ENCODE peak calls at places on chromosome 2, in four cellular contexts. One of them, this sample, is unnamed.

GRCh38 chr2:18611604-18612003 is 22.2 kb upstream of the NT5C1B start:
- DNase-seq in GM12878: no peak
- DNase-seq in GM12891: no peak
- DNase-seq in K562: no peak
- DNase-seq in this sample: no peak

GRCh38 chr2:30686000-30686399 is 121.2 kb downstream of the CAPN13 start:
- DNase-seq in GM12891: no peak
- DNase-seq in GM12878: no peak
- DNase-seq in K562: peak
- DNase-seq in this sample: no peak

GRCh38 chr2:207269021-207269420 is 103.3 kb upstream of the KLF7 start:
- DNase-seq in GM12878: no peak
- DNase-seq in GM12891: no peak
- DNase-seq in K562: no peak
- DNase-seq in this sample: no peak

GRCh38 chr2:141199711-141200110 is 931.1 kb downstream of the LRP1B start:
- DNase-seq in GM12891: no peak
- DNase-seq in GM12878: no peak
- DNase-seq in K562: no peak
- DNase-seq in this sample: no peak

GRCh38 chr2:163348843-163349395 is 386.9 kb downstream of the FIGN start:
- DNase-seq in K562: no peak
- DNase-seq in GM12891: no peak
- DNase-seq in GM12878: no peak
- DNase-seq in this sample: peak

GRCh38 chr2:75464348-75464946 is 96.3 kb downstream of the EVA1A start:
- DNase-seq in K562: peak
- DNase-seq in GM12878: no peak
- DNase-seq in GM12891: no peak
- DNase-seq in this sample: no peak

GRCh38 chr2:202122975-202123765 is 50.1 kb downstream of the KIAA2012 start:
- DNase-seq in GM12891: no peak
- DNase-seq in K562: no peak
- DNase-seq in GM12878: no peak
- DNase-seq in this sample: no peak

GRCh38 chr2:161414385-161415040 is 1.6 kb upstream of the TBR1 start:
- DNase-seq in GM12891: no peak
- DNase-seq in GM12878: no peak
- DNase-seq in K562: peak
- DNase-seq in this sample: no peak

GRCh38 chr2:172734711-172735645 is 667 bp upstream of the RAPGEF4 start:
- DNase-seq in GM12891: peak
- DNase-seq in GM12878: no peak
- DNase-seq in K562: no peak
- DNase-seq in this sample: no peak

GRCh38 chr2:95343429-95344207 is 46.5 kb downstream of the KCNIP3 start:
- DNase-seq in GM12878: no peak
- DNase-seq in GM12891: no peak
- DNase-seq in K562: no peak
- DNase-seq in this sample: no peak

GRCh38 chr2:86807462-86808275 is 17.0 kb upstream of the CD8A start:
- DNase-seq in K562: no peak
- DNase-seq in GM12891: no peak
- DNase-seq in GM12878: no peak
- DNase-seq in this sample: peak

GRCh38 chr2:82330104-82330503 is 2025.6 kb upstream of the LRRTM1 start:
- DNase-seq in K562: no peak
- DNase-seq in GM12891: no peak
- DNase-seq in GM12878: no peak
- DNase-seq in this sample: no peak

GRCh38 chr2:230582851-230583283 is 129.8 kb upstream of the CAB39 start:
- DNase-seq in GM12878: peak
- DNase-seq in GM12891: no peak
- DNase-seq in K562: no peak
- DNase-seq in this sample: no peak

GRCh38 chr2:165691615-165692014 is 102.4 kb downstream of the GALNT3 start:
- DNase-seq in GM12891: no peak
- DNase-seq in K562: no peak
- DNase-seq in GM12878: no peak
- DNase-seq in this sample: no peak

GRCh38 chr2:85704800-85705679 is 10.9 kb downstream of the GNLY start:
- DNase-seq in GM12891: no peak
- DNase-seq in K562: no peak
- DNase-seq in GM12878: peak
- DNase-seq in this sample: peak

GRCh38 chr2:172539767-172540166 is 16.1 kb upstream of the PDK1 start:
- DNase-seq in GM12891: no peak
- DNase-seq in GM12878: no peak
- DNase-seq in K562: no peak
- DNase-seq in this sample: no peak

GRCh38 chr2:127580167-127581049 is 44.9 kb downstream of the MYO7B start:
- DNase-seq in GM12891: no peak
- DNase-seq in K562: no peak
- DNase-seq in GM12878: no peak
- DNase-seq in this sample: peak

GRCh38 chr2:73334620-73335019 is 41.3 kb upstream of the EGR4 start:
- DNase-seq in GM12891: no peak
- DNase-seq in GM12878: no peak
- DNase-seq in K562: no peak
- DNase-seq in this sample: no peak

GRCh38 chr2:238846503-238847431 is 1.1 kb upstream of the TWIST2 start:
- DNase-seq in K562: no peak
- DNase-seq in GM12878: no peak
- DNase-seq in GM12891: no peak
- DNase-seq in this sample: no peak

GRCh38 chr2:71813801-71814470 is 333.7 kb downstream of the CYP26B1 start:
- DNase-seq in K562: no peak
- DNase-seq in GM12878: no peak
- DNase-seq in GM12891: no peak
- DNase-seq in this sample: no peak

GRCh38 chr2:183477296-183477695 is 353.1 kb downstream of the NUP35 start:
- DNase-seq in K562: no peak
- DNase-seq in GM12891: no peak
- DNase-seq in GM12878: no peak
- DNase-seq in this sample: no peak

GRCh38 chr2:25072606-25073005 is 30.7 kb downstream of the EFR3B start:
- DNase-seq in K562: no peak
- DNase-seq in GM12878: no peak
- DNase-seq in GM12891: no peak
- DNase-seq in this sample: no peak

GRCh38 chr2:45649855-45650806 is 1.3 kb upstream of the PRKCE start:
- DNase-seq in GM12878: no peak
- DNase-seq in K562: peak
- DNase-seq in GM12891: no peak
- DNase-seq in this sample: no peak

GRCh38 chr2:44705851-44706555 is 235.5 kb upstream of the SIX3 start:
- DNase-seq in GM12891: no peak
- DNase-seq in K562: no peak
- DNase-seq in GM12878: no peak
- DNase-seq in this sample: no peak

GRCh38 chr2:238101891-238102841 is 2.0 kb downstream of the ESPNL start:
- DNase-seq in K562: no peak
- DNase-seq in GM12891: no peak
- DNase-seq in GM12878: no peak
- DNase-seq in this sample: no peak

GRCh38 chr2:168700615-168701245 is 101.7 kb upstream of the NOSTRIN start:
- DNase-seq in GM12878: no peak
- DNase-seq in GM12891: no peak
- DNase-seq in K562: no peak
- DNase-seq in this sample: no peak

GRCh38 chr2:43067254-43068052 is 159.0 kb downstream of the ZFP36L2 start:
- DNase-seq in GM12878: no peak
- DNase-seq in K562: no peak
- DNase-seq in GM12891: no peak
- DNase-seq in this sample: no peak

GRCh38 chr2:25700221-25700660 is 26.9 kb upstream of the DTNB start:
- DNase-seq in GM12878: no peak
- DNase-seq in K562: peak
- DNase-seq in GM12891: peak
- DNase-seq in this sample: peak

GRCh38 chr2:99648115-99648850 is 158.5 kb upstream of the REV1 start:
- DNase-seq in GM12878: no peak
- DNase-seq in K562: no peak
- DNase-seq in GM12891: no peak
- DNase-seq in this sample: no peak

GRCh38 chr2:47187124-47187523 is 32.0 kb upstream of the STPG4 start:
- DNase-seq in K562: no peak
- DNase-seq in GM12878: no peak
- DNase-seq in GM12891: no peak
- DNase-seq in this sample: no peak

GRCh38 chr2:19711470-19712372 is 190.1 kb downstream of the TTC32 start:
- DNase-seq in GM12878: no peak
- DNase-seq in K562: no peak
- DNase-seq in GM12891: no peak
- DNase-seq in this sample: no peak

GRCh38 chr2:179560257-179560735 is 295.7 kb upstream of the SESTD1 start:
- DNase-seq in K562: no peak
- DNase-seq in GM12878: no peak
- DNase-seq in GM12891: no peak
- DNase-seq in this sample: no peak

GRCh38 chr2:20424300-20425290 is 22.3 kb upstream of the RHOB start:
- DNase-seq in GM12891: peak
- DNase-seq in K562: peak
- DNase-seq in GM12878: peak
- DNase-seq in this sample: peak

GRCh38 chr2:122412360-122412759 is 656.9 kb downstream of the TSN start:
- DNase-seq in K562: no peak
- DNase-seq in GM12878: no peak
- DNase-seq in GM12891: no peak
- DNase-seq in this sample: no peak

GRCh38 chr2:225995788-225996476 is 596.4 kb downstream of the NYAP2 start:
- DNase-seq in K562: no peak
- DNase-seq in GM12878: no peak
- DNase-seq in GM12891: no peak
- DNase-seq in this sample: no peak

GRCh38 chr2:44772670-44773378 is 168.7 kb upstream of the SIX3 start:
- DNase-seq in GM12878: no peak
- DNase-seq in GM12891: no peak
- DNase-seq in K562: no peak
- DNase-seq in this sample: no peak

GRCh38 chr2:202178342-202178958 is 59.9 kb downstream of the SUMO1 start:
- DNase-seq in K562: peak
- DNase-seq in GM12891: no peak
- DNase-seq in GM12878: peak
- DNase-seq in this sample: peak

DNA sequence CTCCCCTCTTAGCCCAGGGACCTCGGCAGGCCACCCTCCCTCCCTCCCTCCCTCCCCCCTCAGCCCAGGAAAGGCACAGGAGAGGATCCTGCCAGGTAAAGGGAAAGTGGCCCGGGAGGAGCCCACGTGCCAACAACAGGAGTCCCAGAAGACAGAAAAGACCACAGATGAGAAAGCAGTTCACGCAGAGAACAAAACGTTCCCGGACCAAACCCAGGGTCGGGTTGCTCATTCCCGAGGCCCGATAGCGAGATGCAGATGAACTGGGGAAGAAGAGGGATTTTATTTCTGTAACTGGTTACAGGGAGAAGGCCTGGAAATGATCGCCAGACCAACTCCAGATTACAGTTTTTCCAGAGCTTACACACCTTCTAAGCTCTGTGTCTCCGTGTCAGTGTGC is 942 bp upstream of the NEU4 start:
- DNase-seq in GM12878: no peak
- DNase-seq in K562: no peak
- DNase-seq in GM12891: no peak
- DNase-seq in this sample: no peak
- TF ChIP-seq POLR2AphosphoS5 in GM12878: no peak
- TF ChIP-seq POLR2AphosphoS5 in K562: no peak
- TF ChIP-seq POLR2AphosphoS5 in GM12891: no peak
- TF ChIP-seq POLR2AphosphoS5 in this sample: no peak

GRCh38 chr2:195769975-195770374 is 112.9 kb downstream of the SLC39A10 start:
- DNase-seq in GM12878: no peak
- DNase-seq in GM12891: no peak
- DNase-seq in K562: no peak
- DNase-seq in this sample: no peak
- TF ChIP-seq SPI1 in GM12878: no peak
- TF ChIP-seq SPI1 in GM12891: no peak
- TF ChIP-seq SPI1 in K562: no peak
- TF ChIP-seq SPI1 in this sample: no peak

DNA sequence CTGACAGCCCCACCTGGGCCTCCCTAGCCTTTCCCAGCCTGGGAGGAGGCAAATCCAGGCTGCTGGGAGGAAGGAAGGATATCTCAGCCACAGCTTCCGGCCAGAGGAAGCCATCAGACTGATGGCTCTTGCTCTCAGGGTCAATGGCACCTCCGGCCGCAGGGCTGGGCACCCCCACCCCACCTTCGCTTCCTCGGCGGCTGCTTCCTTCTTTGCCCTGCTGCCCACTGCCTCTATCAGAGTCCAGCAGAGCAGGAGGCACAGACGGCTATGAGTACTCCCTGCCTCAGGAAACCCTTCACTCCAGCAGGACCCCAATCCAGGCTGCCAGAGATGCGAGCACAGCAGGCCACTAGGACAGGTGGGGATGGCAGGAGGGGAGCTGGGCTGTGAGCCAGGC is 3.3 kb downstream of the SEMA4C start:
- DNase-seq in K562: no peak
- DNase-seq in GM12878: no peak
- DNase-seq in GM12891: no peak
- DNase-seq in this sample: no peak
- TF ChIP-seq POLR2AphosphoS5 in K562: no peak
- TF ChIP-seq POLR2AphosphoS5 in GM12878: no peak
- TF ChIP-seq POLR2AphosphoS5 in GM12891: no peak
- TF ChIP-seq POLR2AphosphoS5 in this sample: no peak

DNA sequence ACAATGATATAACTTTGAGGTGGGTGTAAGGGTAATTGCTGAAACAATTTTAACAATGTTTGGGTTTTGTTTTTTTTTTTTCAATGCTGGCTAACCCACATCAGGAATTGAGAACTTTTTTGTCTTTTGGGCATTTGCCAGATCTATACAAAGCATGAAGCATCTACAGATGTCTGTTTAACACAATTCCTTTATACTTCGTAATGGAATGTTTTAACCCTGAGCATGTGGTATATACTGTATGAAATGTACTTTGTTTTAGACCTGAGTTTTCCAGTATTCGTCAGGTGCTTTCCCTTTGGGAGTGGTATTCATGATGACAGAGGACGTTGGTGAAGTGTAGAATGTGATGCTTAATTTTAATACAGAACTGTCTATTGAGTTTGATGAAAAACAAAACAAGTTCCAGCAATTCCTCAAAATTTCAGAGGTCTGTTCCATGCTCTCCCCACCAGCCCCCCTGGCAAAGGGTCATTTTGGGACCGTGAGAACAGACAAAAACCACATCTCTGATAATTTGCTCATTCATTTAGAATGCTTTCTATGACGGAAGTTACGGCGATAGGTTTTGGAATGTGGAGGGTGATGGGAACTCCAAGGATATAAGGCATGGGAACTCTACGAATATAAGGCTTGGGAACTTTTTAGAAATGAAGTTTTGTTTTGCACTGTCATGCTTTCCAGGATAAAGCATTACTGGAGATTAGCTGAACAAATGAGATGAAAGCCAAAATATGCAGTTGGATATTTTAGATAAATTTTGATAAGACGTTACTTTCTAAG is 14.1 kb downstream of the LIMS1 start:
- DNase-seq in GM12878: no peak
- DNase-seq in K562: no peak
- DNase-seq in GM12891: no peak
- DNase-seq in this sample: no peak
- TF ChIP-seq SPI1 in GM12878: no peak
- TF ChIP-seq SPI1 in K562: no peak
- TF ChIP-seq SPI1 in GM12891: no peak
- TF ChIP-seq SPI1 in this sample: no peak

GRCh38 chr2:64751286-64752260 is 97.9 kb upstream of the SERTAD2 start:
- DNase-seq in GM12891: peak
- DNase-seq in GM12878: no peak
- DNase-seq in K562: peak
- DNase-seq in this sample: peak
- TF ChIP-seq POLR2AphosphoS5 in GM12891: no peak
- TF ChIP-seq POLR2AphosphoS5 in GM12878: peak
- TF ChIP-seq POLR2AphosphoS5 in K562: peak
- TF ChIP-seq POLR2AphosphoS5 in this sample: peak